ENCODE peak calls at places on chromosomes 2 and 18, in six cellular contexts. C, T, Y, W, H and P are unnamed samples.

GRCh38 chr2:159010963-159011362 is 42.5 kb downstream of the TANC1 start:
- DNase-seq in C (no peak), T (no peak), Y (no peak), W (no peak), H (no peak), P (no peak)

GRCh38 chr2:204109681-204110080 is 173.1 kb downstream of the ICOS start:
- DNase-seq in C (no peak), T (no peak), Y (no peak), W (no peak), H (no peak), P (no peak)

GRCh38 chr18:8686556-8686955 is 18.8 kb upstream of the MTCL1 start:
- DNase-seq in C (no peak), T (no peak), Y (no peak), W (no peak), H (no peak), P (no peak)

GRCh38 chr2:24262571-24262970 is 87.7 kb downstream of the FAM228A start:
- DNase-seq in C (no peak), T (no peak), Y (no peak), W (no peak), H (no peak), P (no peak)

GRCh38 chr2:202643012-202643858 is 8.5 kb downstream of the FAM117B start:
- DNase-seq in C (no peak), T (no peak), Y (no peak), W (no peak), H (peak), P (no peak)

GRCh38 chr18:76875390-76876330 is 53.3 kb downstream of the ZNF236 start:
- DNase-seq in C (peak), T (peak), Y (peak), W (peak), H (peak), P (no peak)

GRCh38 chr2:57893347-57893746 is 153.3 kb upstream of the VRK2 start:
- DNase-seq in C (no peak), T (no peak), Y (no peak), W (no peak), H (no peak), P (no peak)

GRCh38 chr18:8423051-8423558 is 186.1 kb upstream of the RAB12 start:
- DNase-seq in C (no peak), T (no peak), Y (no peak), W (no peak), H (no peak), P (peak)

GRCh38 chr18:75477913-75478312 is 50.4 kb upstream of the SMIM21 start:
- DNase-seq in C (no peak), T (no peak), Y (no peak), W (no peak), H (no peak), P (no peak)

GRCh38 chr2:88269832-88270231 is 99.7 kb downstream of the THNSL2 start:
- DNase-seq in C (no peak), T (no peak), Y (no peak), W (no peak), H (no peak), P (no peak)

GRCh38 chr2:186749179-186749578 is 55.3 kb downstream of the FAM171B start:
- DNase-seq in C (no peak), T (no peak), Y (no peak), W (no peak), H (no peak), P (no peak)